ENCODE peak calls at places on chromosomes 12 and 14, in four cellular contexts. Q is HepG2, M is fibroblast of lung, C is SK-N-MC. K is an unnamed sample. For H3K9me3, the result is how much of the 10 kb centered on the place peaks cover.

GRCh38 chr12:100752841-100753240 is 41.7 kb upstream of the ANO4 start:
- DNase-seq in Q (no peak), M (peak), C (no peak), K (peak)

GRCh38 chr12:22543246-22544037 is 900 bp downstream of the C2CD5 start:
- DNase-seq in C (no peak), Q (peak), M (peak), K (peak)

GRCh38 chr14:102764220-102764671 is 13.0 kb upstream of the TRAF3 start:
- DNase-seq in M (no peak), C (no peak), Q (no peak), K (no peak)

GRCh38 chr12:57740656-57741412 is 2.3 kb upstream of the AGAP2 start:
- DNase-seq in Q (no peak), C (no peak), M (no peak), K (no peak)

GRCh38 chr14:33307691-33308369 is 369.2 kb downstream of the NPAS3 start:
- DNase-seq in C (no peak), M (peak), Q (no peak), K (peak)

GRCh38 chr14:46717211-46717610 is 65.6 kb upstream of the RPL10L start:
- DNase-seq in M (peak), Q (no peak), C (no peak), K (peak)

GRCh38 chr14:103071544-103072251 is 12.3 kb upstream of the LBHD2 start:
- DNase-seq in C (no peak), M (no peak), Q (no peak), K (no peak)

GRCh38 chr14:76019676-76020075 is 34.1 kb downstream of the IFT43 start:
- DNase-seq in C (no peak), Q (no peak), M (no peak), K (no peak)

GRCh38 chr14:101004954-101005353 is 101.4 kb upstream of the RTL1 start:
- DNase-seq in M (peak), Q (no peak), C (no peak), K (peak)

GRCh38 chr12:40921563-40922163 is 229.4 kb downstream of the CNTN1 start:
- DNase-seq in Q (peak), M (peak), C (no peak), K (no peak)

GRCh38 chr14:66426451-66426850 is 59.7 kb upstream of the CCDC196 start:
- DNase-seq in Q (no peak), M (no peak), C (no peak), K (no peak)

GRCh38 chr12:103677341-103677740 is 90.3 kb downstream of the STAB2 start:
- DNase-seq in C (no peak), Q (no peak), M (no peak), K (no peak)

GRCh38 chr14:99075771-99076370 is 196.1 kb downstream of the BCL11B start:
- DNase-seq in Q (no peak), M (no peak), C (no peak), K (no peak)

GRCh38 chr14:24132976-24133375 is 2.5 kb downstream of the FITM1 start:
- DNase-seq in C (no peak), Q (no peak), M (no peak), K (no peak)

GRCh38 chr12:126507231-126507630 is 1442.0 kb downstream of the AACS start:
- DNase-seq in C (no peak), M (no peak), Q (no peak), K (no peak)

GRCh38 chr12:19712041-19712440 is 272.7 kb downstream of the AEBP2 start:
- DNase-seq in Q (no peak), C (no peak), M (peak), K (peak)

GRCh38 chr12:121036810-121037326 is 2.2 kb downstream of the OASL start:
- DNase-seq in Q (no peak), M (peak), C (no peak), K (peak)

GRCh38 chr12:87509233-87509820 is 519.9 kb downstream of the C12orf50 start:
- DNase-seq in M (peak), Q (no peak), C (no peak), K (peak)

GRCh38 chr14:102557434-102558226 is 34.8 kb upstream of the RCOR1 start:
- DNase-seq in M (no peak), Q (no peak), C (no peak), K (no peak)

GRCh38 chr14:105931808-105932483 is 405.6 kb downstream of the TMEM121 start:
- DNase-seq in C (no peak), Q (no peak), M (no peak), K (no peak)
- H3K9me3 ChIP-seq in C (under half), Q (under half), M (under half), K (under half)

GRCh38 chr12:49089831-49090773 is 4.5 kb downstream of the DHH start:
- DNase-seq in M (peak), C (no peak), Q (no peak), K (peak)
- TF ChIP-seq EZH2 in M (no peak), C (peak), Q (peak), K (peak)

GRCh38 chr12:111585619-111586135 is 13.4 kb downstream of the ATXN2 start:
- DNase-seq in C (no peak), M (no peak), Q (no peak), K (no peak)

GRCh38 chr12:111590552-111590951 is 8.6 kb downstream of the ATXN2 start:
- DNase-seq in Q (no peak), M (no peak), C (no peak), K (no peak)

GRCh38 chr12:111586986-111587385 is 12.1 kb downstream of the ATXN2 start:
- DNase-seq in C (no peak), Q (peak), M (no peak), K (no peak)

GRCh38 chr12:111588010-111588409 is 11.1 kb downstream of the ATXN2 start:
- DNase-seq in M (no peak), C (no peak), Q (no peak), K (no peak)

DNA sequence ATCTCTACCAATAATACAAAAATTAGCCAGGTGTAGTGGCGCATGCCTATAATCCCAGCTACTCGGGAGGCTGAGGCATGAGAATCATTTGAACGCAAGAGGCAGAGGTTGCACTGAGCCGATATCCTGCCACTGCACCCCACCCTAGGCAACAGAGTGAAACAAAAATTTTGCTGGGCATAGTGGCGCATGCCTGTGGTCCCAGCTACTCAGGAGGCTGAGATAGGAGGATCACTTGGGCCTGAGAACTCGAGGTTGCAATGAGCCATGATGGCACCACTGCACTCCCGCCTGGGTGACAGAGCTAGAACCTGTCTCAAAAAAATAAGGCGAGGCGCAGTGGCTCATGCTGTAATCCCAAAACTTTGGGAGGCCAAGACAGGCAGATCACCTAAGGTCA is 9.5 kb downstream of the ATXN2 start:
- DNase-seq in C (no peak), Q (no peak), M (no peak), K (no peak)
- H3K9me3 ChIP-seq in C (under half), Q (under half), M (under half), K (under half)

GRCh38 chr14:94768521-94769412 is 1.1 kb downstream of the GSC start:
- DNase-seq in C (no peak), M (no peak), Q (no peak), K (no peak)
- TF ChIP-seq EZH2 in C (peak), M (no peak), Q (no peak), K (peak)

GRCh38 chr12:34295366-34296142 is 273.3 kb downstream of the ALG10 start:
- DNase-seq in Q (no peak), M (no peak), C (no peak), K (no peak)

GRCh38 chr12:34296143-34297041 is 274.1 kb downstream of the ALG10 start:
- DNase-seq in C (no peak), M (no peak), Q (no peak), K (no peak)

GRCh38 chr12:34294137-34294536 is 271.8 kb downstream of the ALG10 start:
- DNase-seq in Q (no peak), C (no peak), M (no peak), K (no peak)

GRCh38 chr12:34292736-34293625 is 270.7 kb downstream of the ALG10 start:
- DNase-seq in C (no peak), Q (peak), M (no peak), K (no peak)

GRCh38 chr12:34294671-34295365 is 272.5 kb downstream of the ALG10 start:
- DNase-seq in M (no peak), C (no peak), Q (no peak), K (no peak)
- H3K9me3 ChIP-seq in M (under half), C (under half), Q (under half), K (under half)

GRCh38 chr12:48968004-48968403 is 3.5 kb downstream of the WNT10B start:
- DNase-seq in C (no peak), M (no peak), Q (no peak), K (no peak)

GRCh38 chr12:48968467-48968866 is 3.1 kb downstream of the WNT10B start:
- DNase-seq in Q (no peak), C (no peak), M (no peak), K (no peak)

GRCh38 chr12:48970702-48971334 is 717 bp downstream of the WNT10B start:
- DNase-seq in Q (no peak), C (no peak), M (no peak), K (no peak)

GRCh38 chr12:48969160-48969771 is 2.3 kb downstream of the WNT10B start:
- DNase-seq in M (no peak), Q (no peak), C (no peak), K (no peak)

DNA sequence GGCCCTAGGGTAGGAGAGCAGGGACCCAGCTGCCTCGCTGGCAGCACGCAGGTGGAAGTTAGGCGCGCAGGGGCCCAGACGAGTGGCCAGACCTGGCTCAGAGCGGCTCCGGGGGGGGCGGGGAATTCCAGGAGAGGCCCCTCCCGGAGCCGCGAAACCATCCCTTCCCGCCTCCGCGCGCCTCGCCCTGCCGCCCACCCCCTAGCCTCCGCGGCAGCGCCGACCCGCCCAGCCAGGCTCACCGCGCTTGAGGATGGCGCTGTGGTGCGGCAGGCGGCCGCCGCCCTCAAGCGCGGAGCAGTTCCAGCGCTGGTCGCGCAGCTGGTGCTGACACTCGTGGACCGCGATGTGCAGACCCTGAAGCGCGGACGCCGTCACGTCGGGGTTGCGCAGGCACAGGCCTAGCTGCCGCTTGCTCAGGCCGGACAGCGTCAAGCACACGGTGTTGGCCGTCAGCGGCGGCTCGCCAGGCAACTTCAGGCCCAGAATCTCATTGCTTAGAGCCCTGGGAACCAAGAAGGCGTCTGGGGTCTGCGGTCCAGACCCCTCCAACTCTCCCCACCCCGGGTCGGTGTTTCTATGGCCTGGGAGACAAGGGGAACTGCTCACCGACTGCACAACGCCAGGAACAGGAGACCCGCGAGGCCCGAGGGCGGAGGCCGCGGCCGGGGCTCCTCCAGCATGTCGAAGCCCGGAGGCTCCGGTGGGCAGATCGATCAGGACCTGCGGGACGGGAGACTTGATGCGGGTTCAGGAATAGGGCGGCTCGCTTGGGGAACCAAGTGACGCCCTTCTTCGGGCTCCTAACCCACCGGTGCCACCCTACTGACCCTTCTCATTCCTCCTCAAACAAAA is 1.5 kb downstream of the WNT10B start:
- DNase-seq in M (peak), Q (no peak), C (no peak), K (no peak)
- TF ChIP-seq EZH2 in M (peak), Q (peak), C (no peak), K (peak)

GRCh38 chr12:116650585-116650984 is 87.3 kb downstream of the SPRING1 start:
- DNase-seq in C (no peak), Q (no peak), M (no peak), K (no peak)
- H3K9me3 ChIP-seq in C (under half), Q (under half), M (under half), K (under half)